ENCODE peak calls at places on chromosomes 1 and 21, in nine cellular contexts. V is PC-9; T is colonic mucosa; F is CD4-positive, alpha-beta T cell; N is dorsolateral prefrontal cortex; L is right atrium auricular region; G is H9; U is CD8-positive, alpha-beta T cell; H is breast epithelium. R is an unnamed sample.

GRCh38 chr1:84724128-84724860 is 34.0 kb upstream of the SSX2IP start:
- DNase-seq in L (no peak), F (peak; percentile 59), N (no peak), T (no peak), H (no peak), G (peak; percentile 86), V (no peak), U (peak; percentile 62), R (no peak)

GRCh38 chr1:87151500-87152421 is 176.9 kb upstream of the LMO4 start:
- DNase-seq in N (peak; percentile 43), T (peak; percentile 58), L (peak; percentile 82), H (no peak), U (peak; percentile 16), V (peak; percentile 71), G (peak; percentile 85), F (no peak), R (no peak)

GRCh38 chr1:47569681-47570470 is 132.0 kb downstream of the FOXD2 start:
- DNase-seq in V (peak; percentile 60), G (peak; percentile 73), U (no peak), H (no peak), L (peak; percentile 61), T (peak; percentile 59), F (no peak), N (no peak), R (no peak)

GRCh38 chr1:8026976-8027747 is 1.1 kb upstream of the ERRFI1 start:
- DNase-seq in L (peak; percentile 73), N (no peak), G (peak; percentile 47), T (peak; percentile 73), F (no peak), H (no peak), V (no peak), U (no peak), R (no peak)

GRCh38 chr1:243503155-243503554 is 247.3 kb downstream of the SDCCAG8 start:
- DNase-seq in N (no peak), U (no peak), G (no peak), H (no peak), T (no peak), F (no peak), L (no peak), V (no peak), R (peak; percentile 55)

GRCh38 chr1:64903593-64903992 is 62.8 kb downstream of the JAK1 start:
- DNase-seq in G (no peak), V (no peak), H (no peak), N (no peak), T (no peak), U (no peak), F (no peak), L (no peak), R (no peak)

GRCh38 chr1:14413809-14414208 is 184.7 kb upstream of the KAZN start:
- DNase-seq in F (no peak), T (no peak), V (no peak), G (no peak), L (no peak), H (no peak), U (no peak), N (no peak), R (no peak)

GRCh38 chr1:116008651-116009380 is 32.5 kb downstream of the SLC22A15 start:
- DNase-seq in G (no peak), N (peak; percentile 33), T (no peak), F (no peak), H (no peak), L (no peak), U (no peak), V (no peak), R (no peak)

GRCh38 chr1:214584805-214585766 is 17.9 kb upstream of the CENPF start:
- DNase-seq in F (no peak), V (no peak), T (no peak), U (no peak), G (no peak), L (no peak), N (no peak), H (no peak), R (no peak)

GRCh38 chr1:218374972-218375371 is 29.8 kb downstream of the TGFB2 start:
- DNase-seq in U (no peak), V (no peak), G (no peak), H (no peak), F (no peak), T (no peak), N (no peak), L (no peak), R (no peak)

GRCh38 chr21:33434770-33435360 is 31.7 kb downstream of the IFNGR2 start:
- DNase-seq in N (no peak), H (no peak), T (no peak), L (no peak), G (no peak), V (peak; percentile 8), F (no peak), U (no peak), R (no peak)

GRCh38 chr1:221719987-221720386 is 21.9 kb downstream of the DUSP10 start:
- DNase-seq in F (no peak), G (no peak), H (no peak), U (no peak), N (no peak), T (no peak), V (no peak), L (no peak), R (no peak)

GRCh38 chr1:153805042-153805745 is 30.0 kb downstream of the SLC27A3 start:
- DNase-seq in F (no peak), L (peak; percentile 82), H (no peak), G (no peak), N (no peak), U (peak; percentile 72), T (peak; percentile 57), V (peak; percentile 33), R (no peak)
- H3K27ac ChIP-seq in F (peak overlapping the region; percentile 62), L (peak overlapping the region; percentile 80), H (peak overlapping the region; percentile 62), G (no peak overlapping the region), N (no peak overlapping the region), U (peak overlapping the region; percentile 56), T (no peak overlapping the region), V (peak overlapping the region; percentile 86), R (peak overlapping the region; percentile 39)

GRCh38 chr1:39294531-39294930 is 90.0 kb downstream of the MACF1 start:
- DNase-seq in U (no peak), T (no peak), G (no peak), V (no peak), F (no peak), H (no peak), L (no peak), N (no peak), R (no peak)

GRCh38 chr1:39297534-39297933 is 93.0 kb downstream of the MACF1 start:
- DNase-seq in U (no peak), G (no peak), L (no peak), N (no peak), F (no peak), T (no peak), V (no peak), H (no peak), R (no peak)

GRCh38 chr1:39292401-39292800 is 87.9 kb downstream of the MACF1 start:
- DNase-seq in T (no peak), V (no peak), H (no peak), G (no peak), N (no peak), U (no peak), L (no peak), F (no peak), R (no peak)

GRCh38 chr1:39295901-39296300 is 91.4 kb downstream of the MACF1 start:
- DNase-seq in T (no peak), L (no peak), F (no peak), H (no peak), N (no peak), U (no peak), G (no peak), V (no peak), R (no peak)

GRCh38 chr1:39293375-39294070 is 89.0 kb downstream of the MACF1 start:
- DNase-seq in H (no peak), U (no peak), T (no peak), N (no peak), F (no peak), V (no peak), G (no peak), L (no peak), R (no peak)
- H3K27ac ChIP-seq in H (no peak overlapping the region), U (no peak overlapping the region), T (no peak overlapping the region), N (peak overlapping the region; percentile 73), F (no peak overlapping the region), V (no peak overlapping the region), G (no peak overlapping the region), L (peak overlapping the region; percentile 31), R (no peak overlapping the region)

DNA sequence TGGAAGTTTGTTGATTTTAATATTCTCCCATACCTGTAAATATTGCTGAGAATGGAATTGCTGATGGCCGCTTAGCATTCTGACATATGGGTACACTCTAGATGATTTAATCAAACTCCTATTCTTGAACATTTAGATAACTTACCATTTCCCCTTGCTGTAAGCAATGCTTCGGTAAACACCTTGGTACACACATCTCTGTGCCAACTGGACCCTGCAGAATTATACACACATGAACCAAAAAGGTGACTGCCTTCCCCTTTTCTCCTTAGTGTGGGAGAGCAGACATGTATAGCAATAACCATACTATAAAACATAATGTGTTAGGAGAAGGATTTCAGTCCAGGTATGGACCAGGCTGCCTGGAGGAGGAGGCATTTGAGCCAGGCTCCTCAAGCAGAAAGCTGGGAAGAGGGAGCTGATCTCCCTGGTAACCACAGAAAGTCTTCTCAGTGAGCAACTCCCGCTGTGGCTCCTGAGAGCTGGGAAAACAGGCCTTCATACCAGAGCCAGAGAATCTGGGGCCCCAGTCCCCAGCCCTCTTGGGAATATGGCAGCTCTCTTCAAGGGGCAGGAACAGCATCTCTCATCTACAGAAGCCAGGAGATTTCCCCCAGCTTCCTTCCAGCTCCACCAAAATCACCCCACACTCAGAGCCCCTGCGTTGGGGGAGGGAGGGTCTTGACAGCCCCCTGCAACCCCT is 33.9 kb upstream of the CSF1 start:
- DNase-seq in U (no peak), T (no peak), F (no peak), V (peak; percentile 17), N (no peak), G (peak; percentile 56), H (no peak), L (no peak), R (no peak)
- H3K27ac ChIP-seq in U (no peak overlapping the region), T (peak overlapping the region; percentile 63), F (no peak overlapping the region), V (peak overlapping the region; percentile 82), N (peak overlapping the region; percentile 89), G (no peak overlapping the region), H (peak overlapping the region; percentile 83), L (peak overlapping the region; percentile 74), R (peak overlapping the region; percentile 88)

DNA sequence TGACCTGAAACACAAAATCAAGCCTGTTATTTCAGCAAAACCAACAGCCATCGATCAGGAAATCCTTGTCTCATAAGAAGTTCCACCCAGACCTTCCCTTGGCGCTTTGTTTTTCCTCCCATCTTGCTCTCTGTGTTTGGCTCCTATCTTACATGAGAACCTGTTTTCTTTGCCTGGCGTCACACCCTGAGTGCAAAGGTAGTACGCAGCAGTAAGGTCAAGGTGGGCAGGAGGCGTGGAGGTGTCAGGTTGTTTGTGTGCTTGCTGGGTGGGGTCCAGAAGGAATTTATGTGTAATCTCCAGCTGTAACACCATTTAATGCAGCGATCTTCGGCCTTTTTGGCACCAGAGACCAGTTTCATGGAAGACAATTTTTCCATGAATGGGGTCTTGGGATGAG is 50.5 kb downstream of the C1orf21 start:
- DNase-seq in H (no peak), N (no peak), U (no peak), G (no peak), F (no peak), L (no peak), T (peak; percentile 86), V (no peak), R (no peak)
- H3K27ac ChIP-seq in H (no peak overlapping the region), N (no peak overlapping the region), U (no peak overlapping the region), G (no peak overlapping the region), F (no peak overlapping the region), L (no peak overlapping the region), T (peak overlapping the region; percentile 31), V (no peak overlapping the region), R (no peak overlapping the region)

GRCh38 chr1:35559317-35559944 is 1.8 kb downstream of the NCDN start:
- DNase-seq in H (no peak), F (no peak), V (no peak), N (no peak), G (no peak), L (no peak), U (peak; percentile 35), T (no peak), R (no peak)
- H3K27ac ChIP-seq in H (no peak overlapping the region), F (peak overlapping the region; percentile 77), V (no peak overlapping the region), N (peak overlapping the region; percentile 99), G (no peak overlapping the region), L (no peak overlapping the region), U (no peak overlapping the region), T (no peak overlapping the region), R (peak overlapping the region; percentile 98)

R was measured in esophagus muscularis mucosa.